ENCODE peak calls at places on chromosomes 2 and 18, in seven cellular contexts. One of them, this sample, is unnamed.

GRCh38 chr2:9145109-9145751 is 61.4 kb upstream of the ASAP2 start:
- DNase-seq in AG09309: no peak
- DNase-seq in heart right ventricle: no peak
- DNase-seq in fibroblast of lung: peak
- DNase-seq in HFF-Myc: no peak
- DNase-seq in neural progenitor cell: no peak
- DNase-seq in lung: peak
- DNase-seq in this sample: no peak

GRCh38 chr18:74499633-74500032 is 3.5 kb downstream of the CNDP2 start:
- DNase-seq in AG09309: no peak
- DNase-seq in heart right ventricle: peak
- DNase-seq in fibroblast of lung: peak
- DNase-seq in HFF-Myc: no peak
- DNase-seq in neural progenitor cell: no peak
- DNase-seq in lung: peak
- DNase-seq in this sample: no peak

GRCh38 chr2:106156305-106157288 is 37.5 kb downstream of the UXS1 start:
- DNase-seq in AG09309: no peak
- DNase-seq in heart right ventricle: no peak
- DNase-seq in fibroblast of lung: peak
- DNase-seq in HFF-Myc: no peak
- DNase-seq in neural progenitor cell: no peak
- DNase-seq in lung: no peak
- DNase-seq in this sample: no peak

GRCh38 chr2:170456914-170457313 is 258.2 kb upstream of the SP5 start:
- DNase-seq in AG09309: no peak
- DNase-seq in heart right ventricle: no peak
- DNase-seq in fibroblast of lung: no peak
- DNase-seq in HFF-Myc: no peak
- DNase-seq in neural progenitor cell: no peak
- DNase-seq in lung: no peak
- DNase-seq in this sample: no peak

GRCh38 chr18:63850010-63850409 is 37.5 kb upstream of the SERPINB2 start:
- DNase-seq in AG09309: no peak
- DNase-seq in heart right ventricle: no peak
- DNase-seq in fibroblast of lung: peak
- DNase-seq in HFF-Myc: peak
- DNase-seq in neural progenitor cell: peak
- DNase-seq in lung: no peak
- DNase-seq in this sample: no peak

GRCh38 chr18:50973367-50974126 is 5.7 kb downstream of the ELAC1 start:
- DNase-seq in AG09309: no peak
- DNase-seq in heart right ventricle: no peak
- DNase-seq in fibroblast of lung: peak
- DNase-seq in HFF-Myc: no peak
- DNase-seq in neural progenitor cell: no peak
- DNase-seq in lung: no peak
- DNase-seq in this sample: peak

GRCh38 chr2:190344275-190344827 is 962 bp downstream of the INPP1 start:
- DNase-seq in AG09309: no peak
- DNase-seq in heart right ventricle: no peak
- DNase-seq in fibroblast of lung: peak
- DNase-seq in HFF-Myc: no peak
- DNase-seq in neural progenitor cell: no peak
- DNase-seq in lung: peak
- DNase-seq in this sample: no peak

GRCh38 chr2:126849991-126850535 is 48.6 kb upstream of the TEX51 start:
- DNase-seq in AG09309: no peak
- DNase-seq in heart right ventricle: no peak
- DNase-seq in fibroblast of lung: no peak
- DNase-seq in HFF-Myc: no peak
- DNase-seq in neural progenitor cell: no peak
- DNase-seq in lung: peak
- DNase-seq in this sample: no peak

GRCh38 chr2:61470122-61470951 is 550 bp downstream of the USP34 start:
- DNase-seq in AG09309: no peak
- DNase-seq in heart right ventricle: peak
- DNase-seq in fibroblast of lung: no peak
- DNase-seq in HFF-Myc: peak
- DNase-seq in neural progenitor cell: peak
- DNase-seq in lung: peak
- DNase-seq in this sample: no peak

GRCh38 chr2:54724560-54725342 is 1.3 kb downstream of the EML6 start:
- DNase-seq in AG09309: no peak
- DNase-seq in heart right ventricle: peak
- DNase-seq in fibroblast of lung: no peak
- DNase-seq in HFF-Myc: no peak
- DNase-seq in neural progenitor cell: peak
- DNase-seq in lung: no peak
- DNase-seq in this sample: no peak

GRCh38 chr2:42293019-42293418 is 68.0 kb downstream of the COX7A2L start:
- DNase-seq in AG09309: no peak
- DNase-seq in heart right ventricle: no peak
- DNase-seq in fibroblast of lung: no peak
- DNase-seq in HFF-Myc: no peak
- DNase-seq in neural progenitor cell: no peak
- DNase-seq in lung: no peak
- DNase-seq in this sample: no peak

GRCh38 chr2:241559489-241560180 is 1.1 kb downstream of the BOK start:
- DNase-seq in AG09309: no peak
- DNase-seq in heart right ventricle: no peak
- DNase-seq in fibroblast of lung: peak
- DNase-seq in HFF-Myc: no peak
- DNase-seq in neural progenitor cell: peak
- DNase-seq in lung: no peak
- DNase-seq in this sample: no peak

GRCh38 chr2:60735496-60736250 is 20.4 kb upstream of the PAPOLG start:
- DNase-seq in AG09309: no peak
- DNase-seq in heart right ventricle: peak
- DNase-seq in fibroblast of lung: no peak
- DNase-seq in HFF-Myc: no peak
- DNase-seq in neural progenitor cell: peak
- DNase-seq in lung: no peak
- DNase-seq in this sample: no peak

GRCh38 chr2:219272995-219273394 is 6.2 kb upstream of the DNAJB2 start:
- DNase-seq in AG09309: no peak
- DNase-seq in heart right ventricle: no peak
- DNase-seq in fibroblast of lung: no peak
- DNase-seq in HFF-Myc: no peak
- DNase-seq in neural progenitor cell: no peak
- DNase-seq in lung: no peak
- DNase-seq in this sample: no peak

GRCh38 chr2:60843006-60843405 is 38.4 kb upstream of the REL start:
- DNase-seq in AG09309: no peak
- DNase-seq in heart right ventricle: no peak
- DNase-seq in fibroblast of lung: no peak
- DNase-seq in HFF-Myc: no peak
- DNase-seq in neural progenitor cell: no peak
- DNase-seq in lung: no peak
- DNase-seq in this sample: no peak

GRCh38 chr18:75268206-75268605 is 57.6 kb downstream of the TSHZ1 start:
- DNase-seq in AG09309: no peak
- DNase-seq in heart right ventricle: no peak
- DNase-seq in fibroblast of lung: no peak
- DNase-seq in HFF-Myc: no peak
- DNase-seq in neural progenitor cell: no peak
- DNase-seq in lung: no peak
- DNase-seq in this sample: no peak

GRCh38 chr2:175854149-175854548 is 147.9 kb downstream of the LNPK start:
- DNase-seq in AG09309: no peak
- DNase-seq in heart right ventricle: no peak
- DNase-seq in fibroblast of lung: no peak
- DNase-seq in HFF-Myc: no peak
- DNase-seq in neural progenitor cell: peak
- DNase-seq in lung: no peak
- DNase-seq in this sample: no peak

GRCh38 chr2:203662963-203663362 is 43.5 kb upstream of the CD28 start:
- DNase-seq in AG09309: no peak
- DNase-seq in heart right ventricle: no peak
- DNase-seq in fibroblast of lung: no peak
- DNase-seq in HFF-Myc: no peak
- DNase-seq in neural progenitor cell: no peak
- DNase-seq in lung: no peak
- DNase-seq in this sample: no peak

GRCh38 chr2:15780912-15781574 is 159.3 kb upstream of the MYCN start:
- DNase-seq in AG09309: no peak
- DNase-seq in heart right ventricle: no peak
- DNase-seq in fibroblast of lung: no peak
- DNase-seq in HFF-Myc: no peak
- DNase-seq in neural progenitor cell: peak
- DNase-seq in lung: no peak
- DNase-seq in this sample: no peak

GRCh38 chr2:64143154-64144056 is 815 bp downstream of the PELI1 start:
- DNase-seq in AG09309: no peak
- DNase-seq in heart right ventricle: peak
- DNase-seq in fibroblast of lung: peak
- DNase-seq in HFF-Myc: no peak
- DNase-seq in neural progenitor cell: peak
- DNase-seq in lung: no peak
- DNase-seq in this sample: no peak

GRCh38 chr2:950627-950992 is at the start of gene SNTG2:
- DNase-seq in AG09309: no peak
- DNase-seq in heart right ventricle: peak
- DNase-seq in fibroblast of lung: no peak
- DNase-seq in HFF-Myc: no peak
- DNase-seq in neural progenitor cell: peak
- DNase-seq in lung: no peak
- DNase-seq in this sample: no peak
- H3K4me3 ChIP-seq in AG09309: peak
- H3K4me3 ChIP-seq in heart right ventricle: peak
- H3K4me3 ChIP-seq in fibroblast of lung: peak
- H3K4me3 ChIP-seq in HFF-Myc: peak
- H3K4me3 ChIP-seq in neural progenitor cell: peak
- H3K4me3 ChIP-seq in lung: peak
- H3K4me3 ChIP-seq in this sample: peak

GRCh38 chr2:121740973-121741372 is 4.3 kb upstream of the NIFK start:
- DNase-seq in AG09309: no peak
- DNase-seq in heart right ventricle: no peak
- DNase-seq in fibroblast of lung: no peak
- DNase-seq in HFF-Myc: no peak
- DNase-seq in neural progenitor cell: no peak
- DNase-seq in lung: no peak
- DNase-seq in this sample: no peak

GRCh38 chr2:121731366-121731765 is 5.3 kb downstream of the NIFK start:
- DNase-seq in AG09309: no peak
- DNase-seq in heart right ventricle: no peak
- DNase-seq in fibroblast of lung: no peak
- DNase-seq in HFF-Myc: no peak
- DNase-seq in neural progenitor cell: no peak
- DNase-seq in lung: no peak
- DNase-seq in this sample: no peak

GRCh38 chr2:121736140-121736461 is 574 bp downstream of the NIFK start:
- DNase-seq in AG09309: no peak
- DNase-seq in heart right ventricle: no peak
- DNase-seq in fibroblast of lung: no peak
- DNase-seq in HFF-Myc: no peak
- DNase-seq in neural progenitor cell: no peak
- DNase-seq in lung: no peak
- DNase-seq in this sample: no peak

GRCh38 chr2:121736462-121737336 is at the start of gene NIFK:
- DNase-seq in AG09309: peak
- DNase-seq in heart right ventricle: peak
- DNase-seq in fibroblast of lung: peak
- DNase-seq in HFF-Myc: peak
- DNase-seq in neural progenitor cell: peak
- DNase-seq in lung: peak
- DNase-seq in this sample: peak

GRCh38 chr2:121735520-121736074 is 1.1 kb downstream of the NIFK start:
- DNase-seq in AG09309: no peak
- DNase-seq in heart right ventricle: no peak
- DNase-seq in fibroblast of lung: no peak
- DNase-seq in HFF-Myc: no peak
- DNase-seq in neural progenitor cell: no peak
- DNase-seq in lung: no peak
- DNase-seq in this sample: no peak
- TF ChIP-seq CTCF in AG09309: no peak
- TF ChIP-seq CTCF in heart right ventricle: no peak
- TF ChIP-seq CTCF in fibroblast of lung: no peak
- TF ChIP-seq CTCF in HFF-Myc: no peak
- TF ChIP-seq CTCF in neural progenitor cell: no peak
- TF ChIP-seq CTCF in lung: no peak
- TF ChIP-seq CTCF in this sample: peak

GRCh38 chr18:79569720-79570119 is 109.9 kb upstream of the CTDP1 start:
- DNase-seq in AG09309: no peak
- DNase-seq in heart right ventricle: no peak
- DNase-seq in fibroblast of lung: no peak
- DNase-seq in HFF-Myc: no peak
- DNase-seq in neural progenitor cell: no peak
- DNase-seq in lung: no peak
- DNase-seq in this sample: no peak
- H3K4me3 ChIP-seq in AG09309: no peak
- H3K4me3 ChIP-seq in heart right ventricle: no peak
- H3K4me3 ChIP-seq in fibroblast of lung: no peak
- H3K4me3 ChIP-seq in HFF-Myc: no peak
- H3K4me3 ChIP-seq in neural progenitor cell: no peak
- H3K4me3 ChIP-seq in lung: no peak
- H3K4me3 ChIP-seq in this sample: no peak

DNA sequence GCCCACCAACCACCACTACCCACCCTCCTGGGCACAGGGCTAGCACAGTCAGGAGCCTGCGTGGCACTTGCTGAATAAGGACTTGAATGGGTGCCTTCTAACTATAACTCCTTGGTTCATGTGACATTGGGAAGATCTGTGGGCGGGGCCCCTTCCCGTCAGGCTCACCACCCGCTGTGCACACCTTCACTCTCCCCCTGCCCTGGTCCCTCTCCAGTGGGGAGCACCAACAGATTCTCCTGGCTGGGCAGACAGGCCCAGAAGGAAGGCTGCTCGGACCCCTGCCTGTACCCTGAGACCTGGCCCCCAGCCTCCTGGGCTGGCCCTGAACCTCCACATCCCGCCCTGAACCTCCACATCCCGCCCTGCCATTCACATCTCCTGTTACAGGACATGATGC is 33.4 kb upstream of the POMC start:
- DNase-seq in AG09309: no peak
- DNase-seq in heart right ventricle: no peak
- DNase-seq in fibroblast of lung: no peak
- DNase-seq in HFF-Myc: no peak
- DNase-seq in neural progenitor cell: no peak
- DNase-seq in lung: no peak
- DNase-seq in this sample: no peak
- TF ChIP-seq CTCF in AG09309: no peak
- TF ChIP-seq CTCF in heart right ventricle: no peak
- TF ChIP-seq CTCF in fibroblast of lung: no peak
- TF ChIP-seq CTCF in HFF-Myc: no peak
- TF ChIP-seq CTCF in neural progenitor cell: no peak
- TF ChIP-seq CTCF in lung: no peak
- TF ChIP-seq CTCF in this sample: no peak

DNA sequence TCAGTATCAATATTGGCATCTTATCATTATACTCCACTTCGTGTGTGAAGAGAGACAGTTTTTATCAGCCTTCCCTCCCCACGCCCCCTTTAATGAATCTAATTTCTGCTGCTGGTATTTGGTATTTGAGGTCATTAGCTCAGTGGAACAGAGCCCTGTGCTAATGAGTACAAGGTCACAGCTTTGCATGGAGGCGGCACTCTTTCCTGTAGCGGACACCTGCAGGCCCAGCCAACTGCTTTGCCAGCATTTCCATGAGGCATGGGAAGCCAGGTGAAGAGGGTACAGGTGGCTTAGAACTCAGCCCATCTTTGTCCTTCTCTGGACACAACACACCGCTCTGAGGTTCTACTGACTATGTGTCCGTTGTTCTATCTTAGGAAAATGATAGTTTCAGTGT is 40.1 kb downstream of the PRKCE start:
- DNase-seq in AG09309: no peak
- DNase-seq in heart right ventricle: no peak
- DNase-seq in fibroblast of lung: no peak
- DNase-seq in HFF-Myc: no peak
- DNase-seq in neural progenitor cell: no peak
- DNase-seq in lung: no peak
- DNase-seq in this sample: no peak
- H3K4me3 ChIP-seq in AG09309: no peak
- H3K4me3 ChIP-seq in heart right ventricle: no peak
- H3K4me3 ChIP-seq in fibroblast of lung: no peak
- H3K4me3 ChIP-seq in HFF-Myc: no peak
- H3K4me3 ChIP-seq in neural progenitor cell: no peak
- H3K4me3 ChIP-seq in lung: no peak
- H3K4me3 ChIP-seq in this sample: no peak